ENCODE peak calls at places on chromosomes 11 and 22, in seven cellular contexts. A is left ventricle myocardium inferior, B is body of pancreas, K is cardiac muscle cell, F is uterus, T is mammary epithelial cell, Y is BE2C. Z is an unnamed sample. For H3K4me1, the result is how much of the 10 kb centered on the place peaks cover.

GRCh38 chr11:63622318-63622717 is 8.1 kb upstream of the PLAAT3 start:
- DNase-seq in A (no peak), B (peak), K (no peak), F (no peak), Y (no peak), T (peak), Z (no peak)

GRCh38 chr11:20112291-20113146 is 47.8 kb downstream of the DBX1 start:
- DNase-seq in T (peak), A (peak), F (peak), K (peak), Y (peak), B (peak), Z (peak)

GRCh38 chr11:127451852-127452251 is 451.3 kb upstream of the KIRREL3 start:
- DNase-seq in Y (no peak), A (peak), K (no peak), T (no peak), B (no peak), F (peak), Z (peak)

GRCh38 chr11:10866893-10867331 is 9.1 kb upstream of the ZBED5 start:
- DNase-seq in B (no peak), A (no peak), Y (peak), T (no peak), K (peak), F (no peak), Z (no peak)

GRCh38 chr11:116144387-116144958 is 628.3 kb downstream of the BUD13 start:
- DNase-seq in Y (no peak), F (no peak), A (no peak), K (no peak), T (no peak), B (no peak), Z (no peak)

GRCh38 chr11:19751055-19751454 is 38.4 kb downstream of the NAV2 start:
- DNase-seq in A (no peak), Y (no peak), T (no peak), F (no peak), K (no peak), B (no peak), Z (no peak)

GRCh38 chr11:72553748-72554147 is 119.4 kb upstream of the CLPB start:
- DNase-seq in T (no peak), A (no peak), Y (peak), K (peak), B (no peak), F (no peak), Z (no peak)

GRCh38 chr22:41576877-41577276 is 12.8 kb downstream of the PMM1 start:
- DNase-seq in A (peak), T (peak), K (peak), B (peak), Y (peak), F (peak), Z (peak)

GRCh38 chr22:31083923-31084810 is 3.0 kb downstream of the SMTN start:
- DNase-seq in K (no peak), Y (no peak), B (no peak), F (no peak), T (no peak), A (no peak), Z (no peak)

GRCh38 chr22:32286290-32286840 is 31.2 kb upstream of the SLC5A4 start:
- DNase-seq in A (no peak), F (no peak), Y (no peak), T (peak), K (no peak), B (no peak), Z (no peak)

GRCh38 chr22:43436536-43437267 is 24.9 kb downstream of the MPPED1 start:
- DNase-seq in K (no peak), T (no peak), Y (no peak), F (no peak), B (no peak), A (no peak), Z (no peak)

GRCh38 chr11:42890773-42891172 is 421.0 kb upstream of the API5 start:
- DNase-seq in Y (peak), T (no peak), A (no peak), B (no peak), F (no peak), K (no peak), Z (no peak)

GRCh38 chr11:45100338-45100737 is 46.1 kb upstream of the PRDM11 start:
- DNase-seq in K (peak), T (peak), A (no peak), B (no peak), Y (peak), F (no peak), Z (no peak)

GRCh38 chr11:125835748-125836147 is 2.6 kb downstream of the PATE4 start:
- DNase-seq in F (no peak), K (no peak), T (no peak), B (no peak), A (no peak), Y (no peak), Z (no peak)

GRCh38 chr11:64357904-64358535 is 942 bp upstream of the RPS6KA4 start:
- DNase-seq in T (peak), F (no peak), Y (peak), K (no peak), B (no peak), A (no peak), Z (no peak)

GRCh38 chr11:118046051-118046963 is 30.6 kb upstream of the TMPRSS4 start:
- DNase-seq in T (peak), F (no peak), K (no peak), Y (no peak), A (no peak), B (no peak), Z (no peak)

GRCh38 chr11:72646024-72646423 is 28.2 kb downstream of the PDE2A start:
- DNase-seq in K (no peak), B (no peak), F (no peak), A (no peak), Y (no peak), T (no peak), Z (no peak)

GRCh38 chr11:36818410-36818809 is 220.4 kb upstream of the RAG2 start:
- DNase-seq in T (no peak), A (no peak), B (no peak), Y (peak), K (no peak), F (no peak), Z (peak)

GRCh38 chr11:130439160-130439519 is 9.3 kb upstream of the ADAMTS15 start:
- DNase-seq in T (no peak), B (no peak), K (no peak), F (no peak), Y (no peak), A (no peak), Z (no peak)

GRCh38 chr11:17771415-17771814 is 36.8 kb downstream of the KCNC1 start:
- DNase-seq in F (no peak), T (no peak), A (no peak), K (no peak), Y (no peak), B (no peak), Z (no peak)

GRCh38 chr11:124481365-124482323 is 36.1 kb upstream of the OR8B8 start:
- DNase-seq in B (no peak), T (peak), K (peak), Y (peak), F (no peak), A (no peak), Z (peak)

GRCh38 chr22:35540600-35541253 is at the start of gene RASD2:
- DNase-seq in T (peak), A (peak), K (peak), Y (peak), B (peak), F (peak), Z (peak)

GRCh38 chr22:17706451-17706900 is 67.8 kb downstream of the BID start:
- DNase-seq in Y (peak), A (no peak), K (peak), T (peak), F (no peak), B (peak), Z (peak)

GRCh38 chr11:46617451-46618314 is at the start of gene ATG13:
- DNase-seq in T (peak), Y (peak), F (peak), A (peak), B (peak), K (peak), Z (peak)

GRCh38 chr11:118878187-118878586 is 5.5 kb upstream of the CXCR5 start:
- DNase-seq in Y (no peak), A (no peak), F (no peak), K (no peak), T (no peak), B (no peak), Z (no peak)

GRCh38 chr11:96095884-96096301 is 172.0 kb upstream of the MTMR2 start:
- DNase-seq in K (no peak), F (no peak), T (peak), B (peak), Y (no peak), A (no peak), Z (no peak)

GRCh38 chr22:19765477-19766234 is 5.1 kb downstream of the TBX1 start:
- DNase-seq in F (no peak), Y (no peak), B (no peak), A (no peak), T (no peak), K (peak), Z (peak)

GRCh38 chr22:46062232-46062615 is 85.3 kb upstream of the WNT7B start:
- DNase-seq in K (no peak), F (no peak), T (no peak), Y (no peak), A (no peak), B (no peak), Z (peak)
- H3K4me1 ChIP-seq in K (under half), F (under half), T (half or more), Y (under half), A (half or more), B (half or more), Z (under half)

GRCh38 chr22:28978158-28978557 is 83.5 kb downstream of the C22orf31 start:
- DNase-seq in B (peak), F (peak), A (peak), T (peak), Y (no peak), K (peak), Z (peak)

GRCh38 chr22:28978863-28979799 is 82.5 kb downstream of the C22orf31 start:
- DNase-seq in F (no peak), K (no peak), T (no peak), B (no peak), Y (no peak), A (no peak), Z (no peak)

GRCh38 chr22:28977050-28977449 is 84.6 kb downstream of the C22orf31 start:
- DNase-seq in F (no peak), B (no peak), Y (no peak), K (peak), A (no peak), T (no peak), Z (no peak)

GRCh38 chr22:28976588-28976987 is 85.0 kb downstream of the C22orf31 start:
- DNase-seq in Y (no peak), A (no peak), T (peak), K (peak), F (no peak), B (no peak), Z (no peak)

GRCh38 chr22:28977481-28977971 is 84.1 kb downstream of the C22orf31 start:
- DNase-seq in B (peak), T (peak), Y (no peak), K (peak), F (no peak), A (no peak), Z (peak)
- TF ChIP-seq CTCF in B (peak), T (no peak), Y (no peak), K (no peak), F (no peak), A (no peak), Z (no peak)

DNA sequence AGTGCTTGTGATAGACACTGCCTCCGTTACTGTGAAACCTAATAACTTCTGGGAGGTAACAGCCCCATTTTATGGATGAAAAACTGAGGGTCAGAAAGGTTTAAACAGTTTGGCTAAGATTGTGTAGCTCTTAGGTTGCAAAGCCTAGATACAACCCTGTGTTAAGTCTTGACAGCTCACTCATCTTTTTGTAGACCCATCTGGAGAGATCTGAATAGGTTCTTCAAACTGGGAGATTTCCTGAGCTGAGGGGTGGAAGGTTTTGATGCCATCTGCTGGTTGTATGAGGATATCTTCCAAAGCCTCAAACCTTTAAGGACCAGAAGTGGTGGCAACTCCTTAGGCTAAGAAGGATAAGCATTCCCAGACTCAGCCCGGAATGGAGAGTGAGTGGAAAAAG is 8.3 kb downstream of the YPEL4 start:
- DNase-seq in F (no peak), K (peak), T (no peak), A (no peak), B (no peak), Y (no peak), Z (no peak)
- H3K4me1 ChIP-seq in F (under half), K (under half), T (under half), A (half or more), B (under half), Y (under half), Z (under half)

DNA sequence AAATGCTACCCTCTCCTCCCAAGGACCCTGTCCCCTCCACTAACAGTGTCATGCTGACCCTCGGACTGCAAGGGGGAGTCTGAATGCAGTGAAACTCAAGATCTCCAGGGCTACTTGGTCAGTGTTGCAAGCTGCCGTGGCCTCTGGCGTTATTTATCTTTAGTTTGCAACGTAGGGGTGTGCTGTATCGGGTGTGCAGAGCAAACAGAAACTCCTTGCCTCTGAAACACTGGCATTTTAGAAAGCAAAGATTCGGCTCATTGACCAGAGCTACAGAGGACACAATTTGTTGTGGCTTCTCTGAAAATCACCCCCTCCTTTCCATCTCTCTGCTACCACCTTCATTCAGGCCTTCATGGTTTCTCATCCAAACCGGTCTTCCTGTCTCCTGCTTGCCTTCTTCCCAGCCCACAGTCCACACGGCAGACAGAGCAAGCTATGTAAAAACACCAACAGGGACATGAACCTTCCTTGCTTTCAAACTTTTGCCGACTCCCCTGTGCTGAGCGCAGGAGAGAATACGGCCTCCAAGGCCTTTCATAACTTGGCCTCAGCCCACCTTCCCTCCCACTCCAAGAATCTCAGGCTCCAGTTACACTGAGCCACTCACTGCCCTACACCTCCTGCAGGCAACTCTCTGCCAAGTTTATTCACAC is 14.9 kb downstream of the FZD4 start:
- DNase-seq in B (peak), A (peak), F (peak), Y (no peak), T (no peak), K (peak), Z (peak)
- TF ChIP-seq CTCF in B (peak), A (peak), F (no peak), Y (no peak), T (no peak), K (peak), Z (peak)